ENCODE peak calls at places on chromosomes 11 and 22, in four cellular contexts. B, S, H and F are unnamed samples.

GRCh38 chr11:21514298-21514697 is 678.6 kb upstream of the ANO5 start:
- DNase-seq in B (peak; percentile 37), S (no peak), H (no peak), F (no peak)

GRCh38 chr11:65814131-65814959 is 19.4 kb upstream of the SNX32 start:
- DNase-seq in B (no peak), S (peak; percentile 30), H (no peak), F (no peak)

GRCh38 chr11:93704237-93704636 is 37.1 kb downstream of the TAF1D start:
- DNase-seq in B (peak; percentile 20), S (no peak), H (no peak), F (no peak)

GRCh38 chr22:37569921-37570660 is 9.8 kb downstream of the LGALS2 start:
- DNase-seq in B (no peak), S (no peak), H (no peak), F (no peak)

GRCh38 chr11:64546600-64546999 is 44.4 kb upstream of the SLC22A12 start:
- DNase-seq in B (no peak), S (no peak), H (peak; percentile 22), F (no peak)

GRCh38 chr22:23243006-23243573 is 62.8 kb downstream of the BCR start:
- DNase-seq in B (no peak), S (peak; percentile 39), H (no peak), F (no peak)

GRCh38 chr22:47014636-47014930 is 252.1 kb downstream of the TBC1D22A start:
- DNase-seq in B (no peak), S (no peak), H (no peak), F (no peak)

GRCh38 chr11:35116245-35116644 is 22.7 kb upstream of the CD44 start:
- DNase-seq in B (no peak), S (no peak), H (no peak), F (no peak)

GRCh38 chr11:122253541-122254317 is 137.7 kb upstream of the BLID start:
- DNase-seq in B (no peak), S (peak; percentile 75), H (no peak), F (no peak)

DNA sequence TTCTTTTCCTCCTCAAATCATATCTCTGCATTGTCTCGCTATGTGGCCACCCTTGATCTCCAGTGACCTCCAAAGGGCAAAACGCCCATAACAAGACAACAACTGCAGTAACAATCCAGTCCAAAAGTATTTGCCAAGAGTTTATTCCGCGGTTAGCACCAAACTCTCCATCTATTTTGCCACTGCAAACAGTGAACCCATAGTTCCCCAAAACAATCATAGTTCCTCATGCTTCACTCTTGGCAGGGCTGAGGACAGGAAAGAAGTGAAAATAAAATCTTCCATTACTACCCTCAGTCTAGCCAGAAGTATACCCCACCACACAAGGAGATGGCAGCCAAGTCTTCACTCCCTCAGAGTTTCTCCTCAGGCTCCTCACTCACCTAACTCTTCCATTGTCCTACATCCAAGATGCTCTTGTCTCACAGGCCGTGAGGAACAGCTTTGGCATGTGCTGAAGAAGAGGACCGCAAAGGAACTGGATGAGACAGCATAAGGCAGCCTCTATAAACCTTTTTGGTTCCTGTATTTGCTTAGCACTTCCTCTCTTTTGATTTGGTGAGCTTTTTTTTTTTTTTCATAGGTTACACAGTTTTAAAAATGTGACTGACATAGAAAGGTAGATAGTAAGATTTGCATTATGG is at the start of gene LPXN:
- DNase-seq in B (no peak), S (no peak), H (no peak), F (no peak)
- H3K4me3 ChIP-seq in B (peak within 1 kb of the TSS; percentile 98), S (peak within 1 kb of the TSS; percentile 84), H (peak within 1 kb of the TSS; percentile 45), F (no peak within 1 kb of the TSS)

DNA sequence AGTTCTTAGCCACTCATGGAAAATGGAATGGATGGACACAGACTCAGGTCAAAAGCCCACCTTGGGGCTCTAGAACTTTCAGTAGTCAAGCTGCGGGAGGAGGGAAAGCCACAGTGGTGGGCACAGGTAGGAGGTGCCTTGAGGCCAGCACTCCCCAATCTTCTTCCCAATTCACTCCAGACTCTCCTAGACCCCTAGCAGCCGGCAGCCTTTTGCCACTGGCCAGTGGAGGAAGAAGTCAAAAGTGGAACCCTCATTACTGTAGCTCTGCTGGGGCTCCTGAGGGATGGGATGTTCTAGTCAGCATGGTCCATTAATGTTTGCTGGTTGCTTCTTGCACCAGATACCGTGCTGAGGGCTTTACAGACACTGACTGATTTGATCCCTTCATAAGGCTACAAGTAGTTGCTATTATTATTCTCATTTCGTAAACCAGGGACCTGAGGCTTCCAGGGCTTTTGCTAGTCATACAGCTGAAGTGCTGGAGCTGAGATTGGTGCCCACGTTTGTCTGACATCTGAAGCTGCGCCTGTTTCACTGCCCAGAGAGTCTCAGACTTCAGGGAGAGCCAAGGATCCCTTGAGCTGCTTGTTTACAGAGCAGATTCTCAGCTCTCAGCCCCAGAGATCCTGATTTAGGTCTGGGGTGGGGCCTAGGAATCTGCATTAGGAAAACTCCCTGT is 1.1 kb downstream of the UCP3 start:
- DNase-seq in B (no peak), S (no peak), H (peak; percentile 66), F (no peak)
- H3K27ac ChIP-seq in B (no peak overlapping the region), S (no peak overlapping the region), H (no peak overlapping the region), F (no peak overlapping the region)

GRCh38 chr11:47506363-47506762 is 46.6 kb downstream of the CELF1 start:
- DNase-seq in B (no peak), S (peak; percentile 34), H (no peak), F (no peak)
- H3K4me1 ChIP-seq in B (peaks cover 44% of the 10 kb centered on the region), S (peaks cover 29% of the 10 kb centered on the region), H (peaks cover 42% of the 10 kb centered on the region), F (peaks cover 46% of the 10 kb centered on the region)

GRCh38 chr11:117834068-117834810 is 9.7 kb upstream of the FXYD2 start:
- DNase-seq in B (no peak), S (no peak), H (peak; percentile 31), F (no peak)
- H3K4me3 ChIP-seq in B (no peak overlapping the region), S (no peak overlapping the region), H (no peak overlapping the region), F (no peak overlapping the region)